ENCODE peak calls at places on chromosomes 7 and 10, in five cellular contexts. T is GM23248, L is GM23338, F is HCT116, E is SK-N-SH. R is an unnamed sample.

GRCh38 chr10:110522365-110522988 is 24.8 kb downstream of the DUSP5 start:
- DNase-seq in T (peak; percentile 54), L (no peak), F (no peak), E (no peak), R (no peak)

GRCh38 chr10:48944171-48944570 is 4.5 kb upstream of the LRRC18 start:
- DNase-seq in T (no peak), L (no peak), F (no peak), E (peak; percentile 59), R (no peak)

GRCh38 chr7:21352540-21353387 is 75.1 kb upstream of the SP4 start:
- DNase-seq in T (no peak), L (no peak), F (no peak), E (no peak), R (peak; percentile 88)

GRCh38 chr10:128036746-128037542 is 89.3 kb downstream of the MKI67 start:
- DNase-seq in T (peak; percentile 61), L (no peak), F (peak; percentile 10), E (no peak), R (no peak)

GRCh38 chr10:50279489-50279888 is 28.2 kb upstream of the ASAH2 start:
- DNase-seq in T (no peak), L (peak; percentile 51), F (no peak), E (no peak), R (peak; percentile 11)

GRCh38 chr7:85840532-85840931 is 653.7 kb upstream of the SEMA3D start:
- DNase-seq in T (no peak), L (no peak), F (no peak), E (no peak), R (no peak)

GRCh38 chr7:128266891-128267839 is 26.1 kb downstream of the LEP start:
- DNase-seq in T (peak; percentile 70), L (peak; percentile 81), F (no peak), E (peak; percentile 90), R (no peak)

GRCh38 chr10:62735464-62736188 is 68.9 kb upstream of the ADO start:
- DNase-seq in T (peak; percentile 62), L (no peak), F (no peak), E (no peak), R (peak; percentile 70)

GRCh38 chr7:8105449-8106095 is 137.0 kb downstream of the GLCCI1 start:
- DNase-seq in T (no peak), L (no peak), F (no peak), E (no peak), R (no peak)

GRCh38 chr7:2063562-2064360 is 169.0 kb downstream of the MAD1L1 start:
- DNase-seq in T (peak; percentile 58), L (peak; percentile 52), F (no peak), E (peak; percentile 75), R (no peak)

GRCh38 chr7:121499526-121500123 is 103.5 kb upstream of the FAM3C start:
- DNase-seq in T (peak; percentile 7), L (no peak), F (no peak), E (no peak), R (no peak)

GRCh38 chr7:43726466-43726865 is 2.9 kb downstream of the COA1 start:
- DNase-seq in T (peak; percentile 23), L (no peak), F (no peak), E (no peak), R (no peak)

GRCh38 chr7:36304099-36304425 is 85.6 kb upstream of the ANLN start:
- DNase-seq in T (no peak), L (no peak), F (no peak), E (peak; percentile 54), R (no peak)

GRCh38 chr7:158924956-158925355 is 68.6 kb downstream of the DYNC2I1 start:
- DNase-seq in T (peak; percentile 73), L (no peak), F (no peak), E (no peak), R (no peak)

GRCh38 chr7:5425507-5426225 is 2.0 kb upstream of the TNRC18 start:
- DNase-seq in T (peak; percentile 94), L (peak; percentile 95), F (no peak), E (peak; percentile 83), R (no peak)

GRCh38 chr10:126012485-126012884 is 116.1 kb downstream of the FANK1 start:
- DNase-seq in T (peak; percentile 58), L (no peak), F (no peak), E (no peak), R (no peak)

GRCh38 chr10:131961047-131961776 is 20.5 kb downstream of the BNIP3 start:
- DNase-seq in T (no peak), L (no peak), F (no peak), E (peak; percentile 54), R (no peak)

GRCh38 chr10:124524991-124525653 is 63.5 kb downstream of the LHPP start:
- DNase-seq in T (peak; percentile 59), L (no peak), F (no peak), E (peak; percentile 71), R (no peak)

GRCh38 chr10:73886625-73887024 is 12.3 kb upstream of the CAMK2G start:
- DNase-seq in T (peak; percentile 48), L (no peak), F (no peak), E (no peak), R (no peak)

GRCh38 chr7:20535541-20535940 is 79.9 kb upstream of the ABCB5 start:
- DNase-seq in T (no peak), L (no peak), F (no peak), E (no peak), R (no peak)

GRCh38 chr10:88314362-88314761 is 268.8 kb downstream of the RNLS start:
- DNase-seq in T (no peak), L (no peak), F (no peak), E (no peak), R (no peak)

GRCh38 chr10:123044391-123044790 is 35.6 kb downstream of the ACADSB start:
- DNase-seq in T (peak; percentile 46), L (peak; percentile 37), F (peak; percentile 29), E (peak; percentile 9), R (no peak)

GRCh38 chr10:78298835-78299234 is 265.2 kb downstream of the RPS24 start:
- DNase-seq in T (no peak), L (no peak), F (no peak), E (no peak), R (no peak)

GRCh38 chr10:78300526-78300925 is 266.9 kb downstream of the RPS24 start:
- DNase-seq in T (no peak), L (no peak), F (no peak), E (no peak), R (no peak)

GRCh38 chr10:78301481-78301880 is 267.8 kb downstream of the RPS24 start:
- DNase-seq in T (no peak), L (no peak), F (no peak), E (no peak), R (no peak)

GRCh38 chr10:78297997-78298396 is 264.3 kb downstream of the RPS24 start:
- DNase-seq in T (no peak), L (no peak), F (no peak), E (no peak), R (no peak)

DNA sequence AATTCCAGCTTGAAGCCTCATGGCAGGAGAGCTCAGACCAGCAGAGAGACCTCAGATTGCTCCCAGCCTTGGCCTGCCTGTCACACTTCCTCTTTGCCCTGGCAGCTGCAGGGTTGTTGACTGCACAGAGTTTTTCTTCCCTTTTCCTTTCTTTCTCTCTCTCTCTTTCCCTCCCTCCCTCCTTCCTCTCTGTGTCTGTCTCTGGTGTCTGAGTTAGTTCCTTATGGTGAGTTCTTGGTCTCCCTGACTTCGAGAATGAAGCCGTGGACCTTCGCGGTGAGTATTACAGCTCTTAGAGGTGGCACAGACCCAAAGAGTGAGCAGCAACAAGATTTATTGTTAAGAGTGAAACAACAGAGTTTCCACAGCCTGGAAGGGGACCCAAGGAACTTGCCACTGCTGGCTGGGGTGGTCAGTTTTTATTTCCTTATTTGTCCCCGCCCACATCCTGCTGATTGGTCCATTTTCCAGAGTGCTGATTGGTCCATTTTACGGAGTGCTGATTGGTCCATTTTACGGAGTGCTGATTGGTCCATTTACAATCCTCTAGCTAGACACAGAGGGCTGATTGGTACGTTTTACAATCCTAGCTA is 266.3 kb downstream of the RPS24 start:
- DNase-seq in T (peak; percentile 21), L (no peak), F (peak; percentile 2), E (no peak), R (no peak)
- TF ChIP-seq EZH2phosphoT487 in T (no peak), L (no peak), F (no peak), E (no peak), R (no peak)

DNA sequence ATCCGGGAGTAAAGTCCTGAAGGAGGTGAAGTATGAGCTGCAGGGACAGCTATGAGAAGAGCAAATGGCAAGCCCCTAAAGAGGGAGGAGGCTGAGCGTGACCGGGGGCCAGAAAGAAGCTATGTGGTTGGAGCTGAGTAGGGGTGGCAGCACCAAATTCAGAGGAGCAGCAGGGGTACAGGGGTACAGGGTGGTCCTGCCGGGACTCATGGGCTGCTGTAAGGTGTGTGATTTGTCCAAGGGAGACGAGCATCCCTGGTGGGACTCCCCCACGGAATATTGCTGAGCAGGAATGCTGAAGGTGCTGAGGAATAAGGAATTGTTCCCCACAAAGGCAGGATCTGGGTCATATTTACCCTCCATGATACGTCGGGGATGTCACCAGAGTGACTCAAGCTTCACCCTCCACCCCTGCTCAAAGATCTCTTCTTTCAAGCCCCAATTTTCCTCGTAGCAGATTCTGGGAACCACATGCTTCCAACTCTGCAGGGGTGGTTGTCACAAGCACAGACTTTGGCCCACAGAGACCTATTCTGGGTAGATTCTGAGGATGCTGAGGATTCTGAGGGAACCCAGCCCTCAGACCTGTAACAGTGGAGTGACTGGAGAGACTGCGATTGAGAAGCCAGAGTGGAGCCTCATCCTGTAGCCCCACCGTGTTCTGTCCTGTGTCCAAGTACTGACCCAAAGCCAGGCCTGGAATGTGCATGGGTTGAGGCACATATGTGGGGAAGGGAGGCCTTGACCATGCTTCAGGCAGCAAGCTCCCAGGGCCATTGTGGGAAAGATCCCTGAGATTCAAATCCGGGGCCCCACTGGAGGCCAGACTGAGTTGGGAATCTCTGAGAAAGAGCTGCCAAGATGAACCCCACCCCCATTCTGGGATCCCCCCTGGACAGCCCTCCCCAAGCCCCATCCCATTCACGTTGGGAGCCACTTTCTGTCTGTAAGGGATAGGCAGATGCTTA is 4.2 kb downstream of the SFTPD start:
- DNase-seq in T (no peak), L (no peak), F (no peak), E (no peak), R (no peak)
- H4K20me1 ChIP-seq in T (no peaks in the 10 kb centered on the region), L (no peaks in the 10 kb centered on the region), F (no peaks in the 10 kb centered on the region), E (no peaks in the 10 kb centered on the region), R (no peaks in the 10 kb centered on the region)

GRCh38 chr10:69320521-69320920 is 42.2 kb downstream of the HK1 start:
- DNase-seq in T (no peak), L (no peak), F (no peak), E (no peak), R (no peak)

GRCh38 chr10:69319911-69320316 is 41.6 kb downstream of the HK1 start:
- DNase-seq in T (no peak), L (no peak), F (no peak), E (peak; percentile 36), R (no peak)

GRCh38 chr10:69323622-69324021 is 45.3 kb downstream of the HK1 start:
- DNase-seq in T (no peak), L (no peak), F (no peak), E (no peak), R (no peak)

GRCh38 chr10:69321037-69321715 is 42.9 kb downstream of the HK1 start:
- DNase-seq in T (peak; percentile 26), L (no peak), F (no peak), E (no peak), R (no peak)

DNA sequence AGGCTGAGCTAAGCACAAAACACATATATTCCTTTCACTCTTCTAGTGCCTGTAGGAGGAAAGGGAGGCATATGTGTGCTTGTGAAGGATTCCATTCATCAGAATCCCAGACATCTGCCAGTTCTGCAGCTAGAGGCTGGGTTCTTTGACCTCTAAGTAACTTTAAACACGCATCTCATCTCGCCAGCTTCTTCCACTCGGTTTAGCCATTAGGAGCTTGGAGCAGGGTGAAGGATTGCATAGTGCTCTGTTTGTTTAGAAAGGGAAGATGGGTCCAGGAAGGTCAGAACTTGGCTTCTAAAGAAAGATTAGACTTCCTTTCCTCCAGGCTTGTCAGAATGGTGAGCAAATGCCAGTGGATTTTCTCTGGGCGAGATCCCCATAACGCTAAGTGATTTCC is 43.6 kb downstream of the HK1 start:
- DNase-seq in T (no peak), L (no peak), F (no peak), E (no peak), R (no peak)
- TF ChIP-seq EZH2phosphoT487 in T (no peak), L (no peak), F (no peak), E (no peak), R (no peak)

GRCh38 chr10:60542691-60543090 is 153.0 kb upstream of the ANK3 start:
- DNase-seq in T (no peak), L (no peak), F (no peak), E (no peak), R (no peak)
- H4K20me1 ChIP-seq in T (no peaks in the 10 kb centered on the region), L (no peaks in the 10 kb centered on the region), F (no peaks in the 10 kb centered on the region), E (no peaks in the 10 kb centered on the region), R (no peaks in the 10 kb centered on the region)

R was measured in MM.1S.